ENCODE peak calls at places on chromosomes 6 and 20, in six cellular contexts. G is occipital lobe; X is MM.1S; E is putamen; L is dermis microvascular lymphatic vessel endothelial cell; K is CD4-positive, alpha-beta memory T cell. D is an unnamed sample.
A peak's percentile ranks its signal among the peaks of the same experiment; 100 is the strongest.

GRCh38 chr20:4844766-4845465 is 123.2 kb downstream of the PRND start:
- DNase-seq in G (no peak), X (no peak), E (no peak), L (no peak), K (no peak), D (no peak)

GRCh38 chr6:169848946-169849345 is 97.5 kb downstream of the ERMARD start:
- DNase-seq in G (no peak), X (no peak), E (no peak), L (no peak), K (no peak), D (no peak)

GRCh38 chr6:43268348-43268685 is 25.0 kb downstream of the TTBK1 start:
- DNase-seq in G (peak; percentile 62), X (no peak), E (peak; percentile 67), L (no peak), K (no peak), D (no peak)

GRCh38 chr6:165204807-165205545 is 104.4 kb downstream of the C6orf118 start:
- DNase-seq in G (no peak), X (no peak), E (no peak), L (no peak), K (no peak), D (no peak)

GRCh38 chr6:26097268-26097875 is 10.1 kb downstream of the HFE start:
- DNase-seq in G (no peak), X (peak; percentile 50), E (peak; percentile 49), L (peak; percentile 53), K (peak; percentile 68), D (no peak)

GRCh38 chr6:32666420-32667300 is at the start of gene HLA-DQB1:
- DNase-seq in G (no peak), X (peak; percentile 55), E (peak; percentile 30), L (peak; percentile 21), K (peak; percentile 61), D (no peak)

GRCh38 chr6:149899926-149900619 is 2.2 kb upstream of the RAET1E start:
- DNase-seq in G (no peak), X (no peak), E (no peak), L (no peak), K (no peak), D (no peak)

GRCh38 chr6:100461273-100461919 is 3.3 kb downstream of the SIM1 start:
- DNase-seq in G (no peak), X (no peak), E (no peak), L (no peak), K (no peak), D (no peak)

GRCh38 chr20:5919634-5920544 is 30.4 kb downstream of the TRMT6 start:
- DNase-seq in G (no peak), X (no peak), E (no peak), L (no peak), K (no peak), D (no peak)

GRCh38 chr6:128807577-128807976 is 75.4 kb upstream of the LAMA2 start:
- DNase-seq in G (no peak), X (peak; percentile 28), E (peak; percentile 22), L (peak; percentile 12), K (no peak), D (no peak)

GRCh38 chr6:26657268-26657667 is 2.3 kb downstream of the ZNF322 start:
- DNase-seq in G (no peak), X (no peak), E (no peak), L (no peak), K (no peak), D (no peak)

GRCh38 chr20:57882451-57883161 is 172.8 kb upstream of the PMEPA1 start:
- DNase-seq in G (no peak), X (no peak), E (no peak), L (no peak), K (no peak), D (no peak)

GRCh38 chr6:154478021-154478651 is 32.3 kb downstream of the CNKSR3 start:
- DNase-seq in G (peak; percentile 54), X (no peak), E (no peak), L (no peak), K (no peak), D (no peak)

GRCh38 chr20:57698191-57698866 is 11.5 kb downstream of the PMEPA1 start:
- DNase-seq in G (no peak), X (no peak), E (no peak), L (peak; percentile 66), K (no peak), D (no peak)

GRCh38 chr20:1418335-1418734 is 25.5 kb upstream of the FKBP1A start:
- DNase-seq in G (no peak), X (no peak), E (no peak), L (no peak), K (no peak), D (no peak)

GRCh38 chr6:151209071-151209831 is 30.5 kb upstream of the AKAP12 start:
- DNase-seq in G (no peak), X (no peak), E (no peak), L (no peak), K (no peak), D (no peak)

GRCh38 chr20:31569163-31570020 is 35.7 kb upstream of the ID1 start:
- DNase-seq in G (peak; percentile 34), X (peak; percentile 38), E (no peak), L (no peak), K (peak; percentile 52), D (peak; percentile 82)

GRCh38 chr6:131400054-131400781 is 172.8 kb upstream of the ARG1 start:
- DNase-seq in G (no peak), X (no peak), E (no peak), L (no peak), K (no peak), D (no peak)

GRCh38 chr6:138372711-138373463 is 4.8 kb upstream of the SMIM28 start:
- DNase-seq in G (no peak), X (no peak), E (no peak), L (peak; percentile 55), K (peak; percentile 21), D (no peak)

GRCh38 chr20:9287062-9287461 is 218.2 kb downstream of the PLCB4 start:
- DNase-seq in G (no peak), X (no peak), E (no peak), L (no peak), K (no peak), D (no peak)

GRCh38 chr20:14848806-14849205 is 511.4 kb upstream of the FLRT3 start:
- DNase-seq in G (no peak), X (no peak), E (no peak), L (no peak), K (no peak), D (no peak)

GRCh38 chr6:56683882-56684281 is 41.2 kb upstream of the DST start:
- DNase-seq in G (no peak), X (no peak), E (no peak), L (no peak), K (no peak), D (no peak)

GRCh38 chr6:26578741-26579140 is 18.0 kb upstream of the ABT1 start:
- DNase-seq in G (no peak), X (no peak), E (no peak), L (no peak), K (no peak), D (no peak)

GRCh38 chr6:131755597-131755996 is 44.8 kb upstream of the CTAGE9 start:
- DNase-seq in G (no peak), X (no peak), E (no peak), L (no peak), K (no peak), D (no peak)

GRCh38 chr6:106966671-106967522 is 7.6 kb downstream of the CD24 start:
- DNase-seq in G (no peak), X (no peak), E (no peak), L (no peak), K (no peak), D (no peak)

GRCh38 chr20:1565461-1565860 is 8.0 kb upstream of the SIRPD start:
- DNase-seq in G (no peak), X (no peak), E (no peak), L (no peak), K (no peak), D (no peak)

GRCh38 chr20:19849341-19850189 is 91.5 kb downstream of the RIN2 start:
- DNase-seq in G (peak; percentile 18), X (no peak), E (peak; percentile 80), L (no peak), K (no peak), D (no peak)

GRCh38 chr20:21555470-21556120 is 41.7 kb upstream of the NKX2-2 start:
- DNase-seq in G (no peak), X (no peak), E (no peak), L (no peak), K (no peak), D (no peak)

D was measured in ascending aorta.